ENCODE peak calls at places on chromosomes 2 and 18, in nine cellular contexts. A is sigmoid colon, X is tibial nerve, O is A549, H is transverse colon, C is HepG2, Q is K562, K is stomach, Z is esophagus muscularis mucosa. B is an unnamed sample.

GRCh38 chr2:199977984-199978415 is 22.6 kb downstream of the MAIP1 start:
- DNase-seq in A (no peak), X (no peak), O (no peak), H (peak), C (peak), Q (no peak), K (no peak), Z (no peak), B (no peak)

GRCh38 chr2:71483246-71483645 is 29.9 kb downstream of the DYSF start:
- DNase-seq in A (peak), X (no peak), O (no peak), H (no peak), C (no peak), Q (no peak), K (no peak), Z (no peak), B (no peak)

GRCh38 chr2:71004857-71005256 is 10.2 kb upstream of the TEX261 start:
- DNase-seq in A (no peak), X (no peak), O (no peak), H (no peak), C (no peak), Q (peak), K (no peak), Z (no peak), B (peak)

GRCh38 chr2:200319587-200320337 is 13.3 kb downstream of the SPATS2L start:
- DNase-seq in A (no peak), X (no peak), O (peak), H (no peak), C (peak), Q (no peak), K (no peak), Z (no peak), B (no peak)

GRCh38 chr18:63152096-63152495 is 167.5 kb downstream of the BCL2 start:
- DNase-seq in A (no peak), X (no peak), O (no peak), H (no peak), C (no peak), Q (no peak), K (no peak), Z (no peak), B (no peak)

GRCh38 chr2:170369894-170370293 is 191.9 kb downstream of the MYO3B start:
- DNase-seq in A (no peak), X (no peak), O (peak), H (no peak), C (peak), Q (no peak), K (no peak), Z (no peak), B (no peak)

GRCh38 chr2:239832995-239833727 is 192.0 kb downstream of the NDUFA10 start:
- DNase-seq in A (peak), X (no peak), O (no peak), H (no peak), C (no peak), Q (no peak), K (peak), Z (peak), B (no peak)

GRCh38 chr2:112712903-112713584 is 7.8 kb upstream of the NT5DC4 start:
- DNase-seq in A (no peak), X (no peak), O (no peak), H (no peak), C (peak), Q (peak), K (no peak), Z (no peak), B (no peak)

GRCh38 chr2:21640046-21640445 is 516.3 kb downstream of the TDRD15 start:
- DNase-seq in A (no peak), X (no peak), O (no peak), H (no peak), C (peak), Q (no peak), K (no peak), Z (peak), B (no peak)

GRCh38 chr2:98085649-98086048 is 1.3 kb upstream of the VWA3B start:
- DNase-seq in A (no peak), X (no peak), O (no peak), H (peak), C (no peak), Q (no peak), K (peak), Z (no peak), B (no peak)

GRCh38 chr2:12194936-12195335 is 448.5 kb downstream of the LPIN1 start:
- DNase-seq in A (no peak), X (no peak), O (no peak), H (no peak), C (no peak), Q (no peak), K (no peak), Z (no peak), B (no peak)

GRCh38 chr2:238106698-238107524 is 6.8 kb downstream of the ESPNL start:
- DNase-seq in A (peak), X (no peak), O (no peak), H (peak), C (peak), Q (peak), K (peak), Z (no peak), B (peak)

GRCh38 chr2:172995323-172996244 is 80.1 kb upstream of the MAP3K20 start:
- DNase-seq in A (no peak), X (no peak), O (peak), H (peak), C (peak), Q (no peak), K (no peak), Z (no peak), B (peak)

GRCh38 chr2:219060821-219061791 is at the start of gene IHH:
- DNase-seq in A (no peak), X (no peak), O (no peak), H (peak), C (no peak), Q (no peak), K (peak), Z (no peak), B (no peak)

GRCh38 chr2:7725850-7726242 is 808.6 kb downstream of the RNF144A start:
- DNase-seq in A (no peak), X (no peak), O (no peak), H (no peak), C (no peak), Q (no peak), K (no peak), Z (peak), B (no peak)

GRCh38 chr2:199760574-199760973 is 90.4 kb downstream of the FTCDNL1 start:
- DNase-seq in A (no peak), X (no peak), O (no peak), H (no peak), C (no peak), Q (no peak), K (no peak), Z (no peak), B (no peak)

GRCh38 chr2:231200805-231201474 is 2.5 kb downstream of the ARMC9 start:
- DNase-seq in A (peak), X (no peak), O (no peak), H (no peak), C (no peak), Q (peak), K (no peak), Z (no peak), B (no peak)

GRCh38 chr2:26640331-26640745 is 828 bp downstream of the CIB4 start:
- DNase-seq in A (no peak), X (no peak), O (no peak), H (peak), C (peak), Q (peak), K (peak), Z (no peak), B (peak)

GRCh38 chr2:37551783-37552182 is 119.7 kb downstream of the CDC42EP3 start:
- DNase-seq in A (no peak), X (no peak), O (no peak), H (no peak), C (no peak), Q (no peak), K (no peak), Z (no peak), B (no peak)

GRCh38 chr2:227052879-227053278 is 111.1 kb downstream of the COL4A4 start:
- DNase-seq in A (no peak), X (no peak), O (no peak), H (no peak), C (no peak), Q (no peak), K (no peak), Z (no peak), B (no peak)

GRCh38 chr2:188628989-188629889 is 337.6 kb downstream of the GULP1 start:
- DNase-seq in A (no peak), X (peak), O (peak), H (no peak), C (no peak), Q (no peak), K (no peak), Z (no peak), B (no peak)

GRCh38 chr2:100178085-100178788 is 35.8 kb upstream of the AFF3 start:
- DNase-seq in A (no peak), X (no peak), O (peak), H (no peak), C (peak), Q (peak), K (peak), Z (peak), B (no peak)

GRCh38 chr2:46695283-46695682 is 215.9 kb downstream of the TMEM247 start:
- DNase-seq in A (no peak), X (no peak), O (no peak), H (no peak), C (no peak), Q (no peak), K (no peak), Z (no peak), B (no peak)

GRCh38 chr2:10688921-10689807 is 611 bp downstream of the NOL10 start:
- DNase-seq in A (peak), X (no peak), O (peak), H (peak), C (no peak), Q (peak), K (peak), Z (no peak), B (no peak)

GRCh38 chr18:62585274-62586147 is 62.7 kb downstream of the ZCCHC2 start:
- DNase-seq in A (no peak), X (no peak), O (no peak), H (no peak), C (no peak), Q (no peak), K (no peak), Z (no peak), B (no peak)

GRCh38 chr2:221676566-221677172 is 104.6 kb upstream of the EPHA4 start:
- DNase-seq in A (no peak), X (no peak), O (no peak), H (no peak), C (no peak), Q (no peak), K (no peak), Z (no peak), B (no peak)

GRCh38 chr2:143835481-143835880 is 684.4 kb downstream of the ZEB2 start:
- DNase-seq in A (no peak), X (no peak), O (no peak), H (no peak), C (no peak), Q (no peak), K (no peak), Z (no peak), B (no peak)

GRCh38 chr2:223613017-223613950 is 11.1 kb upstream of the SCG2 start:
- DNase-seq in A (peak), X (peak), O (peak), H (peak), C (peak), Q (peak), K (peak), Z (peak), B (peak)

GRCh38 chr2:102140367-102140766 is 2.2 kb upstream of the IL1R1 start:
- DNase-seq in A (no peak), X (no peak), O (no peak), H (no peak), C (no peak), Q (no peak), K (no peak), Z (no peak), B (no peak)

GRCh38 chr2:19009510-19009909 is 348.9 kb downstream of the OSR1 start:
- DNase-seq in A (no peak), X (no peak), O (no peak), H (no peak), C (no peak), Q (no peak), K (no peak), Z (no peak), B (no peak)

GRCh38 chr2:25479761-25480160 is 138.0 kb upstream of the DNMT3A start:
- DNase-seq in A (no peak), X (no peak), O (no peak), H (no peak), C (no peak), Q (no peak), K (no peak), Z (no peak), B (no peak)

GRCh38 chr2:42961385-42961800 is 169.0 kb upstream of the HAAO start:
- DNase-seq in A (peak), X (peak), O (no peak), H (no peak), C (no peak), Q (no peak), K (no peak), Z (peak), B (peak)

GRCh38 chr2:127293758-127294562 is at the start of gene ERCC3:
- DNase-seq in A (peak), X (peak), O (peak), H (peak), C (peak), Q (peak), K (peak), Z (peak), B (peak)
- TF ChIP-seq POLR2A in A (peak), X (no peak), O (peak), H (peak), C (peak), Q (peak), K (no peak), Z (no peak), B (no peak)

DNA sequence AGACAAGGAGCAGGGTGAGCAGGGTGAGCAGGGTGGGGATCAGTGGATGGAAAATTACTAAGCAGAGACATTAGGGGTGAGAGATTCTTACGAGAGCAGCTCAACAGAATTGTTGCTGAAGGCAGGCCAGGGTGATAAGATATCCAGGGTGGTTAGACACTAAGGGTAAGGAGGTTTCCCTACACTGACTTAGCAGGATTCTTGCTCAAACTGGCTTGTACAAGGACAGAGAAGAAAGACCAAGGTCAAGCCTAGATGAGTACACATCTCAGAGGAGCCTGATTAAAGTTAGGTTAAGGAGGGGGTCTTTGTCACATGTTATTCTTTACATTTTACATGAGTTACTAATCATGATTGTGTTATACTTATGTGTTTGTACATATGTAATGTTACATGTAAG is 262.8 kb upstream of the FANCL start:
- DNase-seq in A (no peak), X (no peak), O (no peak), H (no peak), C (no peak), Q (no peak), K (no peak), Z (no peak), B (no peak)
- TF ChIP-seq EP300 in A (no peak), X (no peak), O (no peak), H (no peak), C (no peak), Q (no peak), K (no peak), Z (no peak), B (no peak)

DNA sequence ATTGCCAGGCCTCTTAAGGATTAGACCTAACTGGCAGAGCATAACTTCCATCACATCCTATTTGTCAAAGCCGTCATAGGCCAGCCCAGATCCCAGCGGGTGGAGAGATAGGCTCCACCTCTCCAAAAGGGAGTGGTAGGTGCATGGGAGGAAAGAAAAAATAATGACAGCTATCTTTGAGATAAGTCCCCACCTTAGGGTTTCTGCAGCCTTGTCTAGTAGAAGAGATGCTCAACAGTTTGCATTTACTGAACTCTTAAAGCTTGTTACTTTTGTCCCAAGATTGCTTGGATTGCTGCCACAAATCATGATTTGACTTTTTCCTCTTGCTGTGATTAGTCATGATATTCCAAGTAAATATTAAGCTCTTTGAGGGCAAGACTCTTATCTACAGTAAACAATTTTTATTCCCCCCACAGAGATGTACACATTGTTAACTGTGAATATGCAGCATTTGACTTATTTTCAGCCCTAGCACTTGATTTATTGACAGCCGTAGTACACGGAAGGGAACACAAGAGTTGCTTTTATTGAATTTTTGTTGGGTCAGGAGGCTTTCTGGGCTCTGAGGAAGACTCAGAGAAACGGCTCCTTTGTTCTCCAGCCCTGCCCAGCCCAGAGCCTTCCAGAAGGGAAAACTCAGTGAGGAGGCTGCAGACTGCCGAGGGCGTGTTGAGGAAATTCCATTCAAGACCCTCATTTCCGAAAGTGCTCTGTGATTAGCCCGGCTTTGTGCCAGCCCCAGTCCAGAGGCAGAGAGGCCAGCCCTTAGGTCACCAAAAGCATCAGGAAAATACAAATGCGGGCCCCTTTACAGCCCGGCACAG is 75.5 kb upstream of the ZNF532 start:
- DNase-seq in A (no peak), X (peak), O (peak), H (no peak), C (peak), Q (no peak), K (peak), Z (no peak), B (peak)
- TF ChIP-seq POLR2A in A (no peak), X (no peak), O (no peak), H (no peak), C (no peak), Q (no peak), K (no peak), Z (no peak), B (no peak)

GRCh38 chr2:17791121-17791902 is 24.9 kb upstream of the MSGN1 start:
- DNase-seq in A (no peak), X (no peak), O (no peak), H (no peak), C (no peak), Q (no peak), K (no peak), Z (peak), B (no peak)
- TF ChIP-seq EP300 in A (no peak), X (no peak), O (no peak), H (no peak), C (no peak), Q (no peak), K (no peak), Z (no peak), B (no peak)

GRCh38 chr18:51195086-51195601 is 2.3 kb downstream of the MEX3C start:
- DNase-seq in A (no peak), X (no peak), O (no peak), H (no peak), C (no peak), Q (no peak), K (no peak), Z (no peak), B (no peak)

GRCh38 chr18:51196116-51196810 is 1.2 kb downstream of the MEX3C start:
- DNase-seq in A (peak), X (peak), O (peak), H (peak), C (no peak), Q (peak), K (peak), Z (no peak), B (peak)

GRCh38 chr18:51196811-51197660 is 445 bp downstream of the MEX3C start:
- DNase-seq in A (peak), X (no peak), O (no peak), H (peak), C (no peak), Q (peak), K (peak), Z (no peak), B (peak)

GRCh38 chr18:51194604-51195003 is 2.9 kb downstream of the MEX3C start:
- DNase-seq in A (no peak), X (no peak), O (no peak), H (no peak), C (no peak), Q (no peak), K (no peak), Z (no peak), B (no peak)

GRCh38 chr18:51195602-51196115 is 1.8 kb downstream of the MEX3C start:
- DNase-seq in A (no peak), X (no peak), O (peak), H (peak), C (peak), Q (no peak), K (no peak), Z (no peak), B (no peak)
- TF ChIP-seq POLR2A in A (no peak), X (peak), O (no peak), H (no peak), C (no peak), Q (no peak), K (no peak), Z (no peak), B (no peak)

DNA sequence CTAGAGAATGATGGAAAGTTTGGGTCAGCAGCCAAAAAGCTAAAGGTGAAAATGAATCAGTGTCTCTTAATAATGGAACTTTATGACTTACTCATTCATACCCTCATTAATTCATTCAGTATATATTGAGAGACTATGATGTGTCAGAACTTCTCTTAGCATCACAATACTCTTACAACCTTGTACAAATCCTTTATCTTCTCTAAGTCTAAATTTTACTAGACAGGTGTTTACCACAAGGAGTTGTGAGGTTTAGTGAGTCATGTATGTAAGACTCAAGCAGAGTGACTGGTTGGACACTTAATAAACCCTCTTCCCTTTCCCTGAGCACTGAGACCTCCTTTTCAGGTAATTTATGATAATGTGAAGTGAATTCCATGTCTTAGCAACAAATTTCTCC is 129.6 kb downstream of the PPP1R1C start:
- DNase-seq in A (no peak), X (no peak), O (no peak), H (no peak), C (no peak), Q (no peak), K (no peak), Z (no peak), B (no peak)
- TF ChIP-seq EP300 in A (no peak), X (no peak), O (no peak), H (no peak), C (no peak), Q (no peak), K (no peak), Z (no peak), B (no peak)